ENCODE peak calls at places on chromosomes 16 and 17, in six cellular contexts. S, X, R, O, E and W are unnamed samples.

GRCh38 chr16:67663151-67663876 is 2.6 kb downstream of the PARD6A start:
- DNase-seq in E (no peak), S (no peak), X (no peak), R (no peak), O (peak), W (no peak)

GRCh38 chr17:68937890-68938514 is 17.2 kb downstream of the ABCA8 start:
- DNase-seq in R (no peak), O (no peak), S (no peak), E (no peak), X (no peak), W (no peak)

GRCh38 chr17:31494259-31495048 is 103.0 kb downstream of the RAB11FIP4 start:
- DNase-seq in R (no peak), O (peak), X (no peak), E (no peak), S (no peak), W (no peak)

GRCh38 chr16:89374393-89374948 is 115.9 kb downstream of the ANKRD11 start:
- DNase-seq in O (no peak), X (no peak), E (no peak), S (no peak), R (peak), W (no peak)

GRCh38 chr17:72605543-72605942 is 484.7 kb downstream of the SOX9 start:
- DNase-seq in O (no peak), X (no peak), E (no peak), S (no peak), R (no peak), W (no peak)

GRCh38 chr17:2054262-2054739 is 602 bp upstream of the HIC1 start:
- DNase-seq in X (no peak), O (no peak), R (peak), S (no peak), E (no peak), W (peak)

GRCh38 chr17:68511671-68512246 is 471 bp upstream of the PRKAR1A start:
- DNase-seq in E (no peak), X (peak), R (peak), O (peak), S (peak), W (peak)

GRCh38 chr17:77164483-77165030 is 23.8 kb downstream of the SEC14L1 start:
- DNase-seq in E (no peak), S (no peak), R (no peak), X (no peak), O (no peak), W (no peak)

GRCh38 chr16:86019446-86020047 is 120.6 kb downstream of the IRF8 start:
- DNase-seq in X (no peak), R (peak), E (no peak), S (no peak), O (peak), W (no peak)

GRCh38 chr17:56594528-56595418 is 1.3 kb downstream of the NOG start:
- DNase-seq in O (no peak), S (no peak), R (peak), X (no peak), E (no peak), W (no peak)

GRCh38 chr16:88747588-88748301 is 37.3 kb downstream of the PIEZO1 start:
- DNase-seq in R (no peak), O (peak), X (no peak), E (no peak), S (no peak), W (no peak)

GRCh38 chr17:44254696-44255095 is 13.2 kb downstream of the SLC4A1 start:
- DNase-seq in E (no peak), S (no peak), O (no peak), X (no peak), R (no peak), W (no peak)

GRCh38 chr17:3447625-3448024 is 14.0 kb upstream of the OR1E2 start:
- DNase-seq in X (no peak), S (no peak), E (no peak), R (no peak), O (peak), W (no peak)

GRCh38 chr16:57299009-57299718 is 14.7 kb upstream of the PLLP start:
- DNase-seq in R (no peak), X (peak), E (no peak), O (no peak), S (no peak), W (peak)

GRCh38 chr17:83062818-83063671 is 16.4 kb upstream of the METRNL start:
- DNase-seq in S (no peak), E (no peak), O (no peak), R (no peak), X (no peak), W (peak)

DNA sequence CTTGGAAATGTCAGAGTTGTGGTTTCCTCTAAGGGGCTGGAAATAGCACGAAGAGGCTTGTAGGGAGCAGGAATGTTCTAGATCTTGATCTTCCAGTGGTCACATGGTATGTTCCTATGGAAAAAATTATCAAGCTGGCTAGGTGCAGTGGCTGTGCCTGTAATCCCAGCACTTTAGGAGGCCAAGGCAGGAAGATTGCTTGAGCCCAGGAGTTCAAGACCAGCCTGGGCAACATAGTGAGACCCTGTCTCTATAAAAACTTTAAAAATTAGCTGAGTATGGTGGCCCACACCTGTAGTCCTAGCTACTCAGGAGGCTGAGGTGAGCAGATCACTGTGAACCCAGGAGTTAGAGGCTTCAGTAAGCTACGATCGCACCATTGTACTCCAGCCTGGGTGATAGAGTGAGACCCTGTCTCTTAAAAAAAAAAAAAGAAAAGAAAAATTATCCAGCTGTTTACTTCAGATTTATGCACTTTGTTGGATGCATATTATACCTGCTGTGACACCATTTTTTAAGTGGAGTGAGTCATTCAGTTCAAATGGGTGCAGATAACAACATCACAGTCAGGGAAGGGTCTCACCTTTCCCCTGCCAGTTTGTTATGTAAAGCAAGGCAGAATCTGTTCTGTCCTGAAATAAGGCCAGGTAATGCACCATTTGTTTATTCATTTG is 65.7 kb upstream of the LYRM9 start:
- DNase-seq in S (no peak), X (no peak), E (no peak), O (no peak), R (no peak), W (no peak)
- H3K4me3 ChIP-seq in S (no peak), X (no peak), E (no peak), O (no peak), R (no peak), W (no peak)

DNA sequence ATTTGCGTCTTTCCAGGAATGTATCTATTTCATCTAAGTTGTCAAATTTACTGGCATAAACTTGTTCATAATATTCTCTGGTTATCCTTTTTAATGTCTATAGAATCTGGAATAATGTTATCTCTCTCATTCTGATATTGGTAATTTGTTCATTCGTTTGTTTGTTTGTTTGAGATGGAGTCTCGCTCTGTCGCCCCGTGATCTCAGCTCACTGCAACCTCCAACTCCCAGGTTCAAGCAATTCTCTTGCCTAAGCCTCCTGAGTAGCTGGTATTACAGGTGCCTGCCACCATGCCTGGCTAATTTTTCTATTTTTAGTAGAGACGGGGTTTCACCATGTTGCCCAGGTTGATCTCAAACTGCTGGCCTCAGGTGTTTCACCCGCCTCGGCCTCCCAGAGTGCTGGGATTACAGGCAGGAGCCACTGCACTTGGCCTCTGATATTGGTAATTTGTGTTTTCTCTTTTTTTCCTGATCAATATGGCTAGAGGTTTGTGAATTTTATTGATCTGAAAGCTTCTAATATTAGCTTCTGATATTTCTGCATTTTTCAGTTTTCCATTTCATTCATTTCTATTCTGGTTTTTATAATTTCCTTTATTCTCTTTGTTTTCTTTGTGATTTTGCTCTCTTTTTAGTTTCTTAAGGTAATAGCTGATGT is 59.5 kb downstream of the RBBP6 start:
- DNase-seq in S (no peak), R (no peak), O (no peak), E (no peak), X (no peak), W (no peak)
- TF ChIP-seq CTCF in S (no peak), R (no peak), O (no peak), E (no peak), X (no peak), W (no peak)

GRCh38 chr16:30382398-30383015 is at the start of gene SEPTIN1:
- DNase-seq in R (no peak), O (peak), X (no peak), S (no peak), E (no peak), W (no peak)
- H3K27ac ChIP-seq in R (peak), O (peak), X (no peak), S (no peak), E (no peak), W (no peak)

DNA sequence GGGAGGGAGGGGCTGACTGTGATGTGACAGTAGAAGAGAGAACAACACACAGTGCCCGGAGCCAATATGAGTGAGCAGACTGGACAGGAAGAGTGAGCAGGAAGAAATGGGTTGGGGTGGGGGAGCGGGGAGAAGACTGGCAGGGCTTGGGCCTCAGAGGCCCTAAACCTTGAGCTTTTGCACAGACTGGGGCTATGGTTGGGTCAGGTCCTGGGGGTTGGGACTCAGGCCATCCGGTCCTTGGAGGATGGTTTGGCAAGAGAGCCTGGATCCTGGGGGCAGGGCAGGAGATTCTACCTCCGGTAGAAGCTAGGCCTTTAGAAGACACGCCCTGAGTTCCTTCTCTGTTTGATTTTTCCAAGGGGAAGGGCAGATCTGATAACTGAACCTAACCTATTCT is 1.1 kb downstream of the CAMTA2 start:
- DNase-seq in X (no peak), R (no peak), E (no peak), O (no peak), S (no peak), W (no peak)
- H3K4me3 ChIP-seq in X (peak), R (peak), E (peak), O (peak), S (peak), W (peak)

GRCh38 chr16:73033271-73033998 is 14.5 kb downstream of the ZFHX3 start:
- DNase-seq in X (no peak), O (no peak), S (no peak), R (peak), E (no peak), W (no peak)

GRCh38 chr16:73028263-73028662 is 19.7 kb downstream of the ZFHX3 start:
- DNase-seq in E (no peak), S (no peak), X (no peak), O (no peak), R (no peak), W (no peak)

GRCh38 chr16:73032548-73033270 is 15.2 kb downstream of the ZFHX3 start:
- DNase-seq in E (no peak), S (no peak), X (no peak), O (no peak), R (peak), W (no peak)

GRCh38 chr16:73028721-73029361 is 19.1 kb downstream of the ZFHX3 start:
- DNase-seq in E (no peak), R (no peak), X (no peak), O (no peak), S (no peak), W (no peak)

GRCh38 chr16:73031155-73031866 is 16.6 kb downstream of the ZFHX3 start:
- DNase-seq in E (no peak), O (no peak), X (no peak), S (no peak), R (no peak), W (no peak)
- TF ChIP-seq CTCF in E (no peak), O (no peak), X (no peak), S (no peak), R (peak), W (no peak)